ENCODE peak calls at places on chromosomes 4 and X, in five cellular contexts. I is fibroblast of lung, E is endothelial cell, H is GM12865, Q is BJ. C is an unnamed sample.

GRCh38 chr4:68348577-68348976 is 1.3 kb downstream of the YTHDC1 start:
- DNase-seq in E (no peak), Q (no peak), H (no peak), I (no peak), C (no peak)

GRCh38 chr4:53005808-53006207 is 143.7 kb downstream of the RASL11B start:
- DNase-seq in E (no peak), I (no peak), Q (no peak), H (no peak), C (no peak)

GRCh38 chr4:134544303-134544761 is 342.7 kb upstream of the PABPC4L start:
- DNase-seq in I (peak; percentile 80), H (no peak), E (no peak), Q (peak; percentile 92), C (no peak)

GRCh38 chr4:88962430-88962829 is 94.6 kb downstream of the FAM13A start:
- DNase-seq in H (no peak), E (no peak), I (no peak), Q (no peak), C (no peak)

GRCh38 chr4:85606505-85606904 is 131.6 kb downstream of the ARHGAP24 start:
- DNase-seq in Q (no peak), E (no peak), I (no peak), H (no peak), C (no peak)

GRCh38 chr4:120215350-120215749 is 148.7 kb upstream of the MAD2L1 start:
- DNase-seq in E (no peak), Q (no peak), H (no peak), I (no peak), C (no peak)

GRCh38 chr4:76535603-76536380 is 100.8 kb downstream of the SHROOM3 start:
- DNase-seq in I (peak; percentile 86), Q (no peak), E (no peak), H (no peak), C (no peak)

GRCh38 chr4:178090640-178091411 is 648.6 kb upstream of the AGA start:
- DNase-seq in H (peak; percentile 1), Q (no peak), E (no peak), I (no peak), C (no peak)

GRCh38 chr4:139684351-139684750 is 18.7 kb downstream of the MGST2 start:
- DNase-seq in E (no peak), I (no peak), Q (no peak), H (no peak), C (no peak)

GRCh38 chr4:174216935-174217272 is 66.6 kb downstream of the FBXO8 start:
- DNase-seq in I (no peak), Q (no peak), E (no peak), H (no peak), C (no peak)

GRCh38 chr4:110501826-110502225 is 25.9 kb downstream of the ENPEP start:
- DNase-seq in I (peak; percentile 71), E (no peak), Q (no peak), H (no peak), C (no peak)

GRCh38 chr4:48431401-48431800 is 51.7 kb upstream of the SLC10A4 start:
- DNase-seq in Q (no peak), E (no peak), I (no peak), H (no peak), C (no peak)

GRCh38 chr4:82765134-82765533 is 33.5 kb downstream of the SCD5 start:
- DNase-seq in I (no peak), H (no peak), E (no peak), Q (no peak), C (no peak)

GRCh38 chrX:131826572-131826971 is 196.5 kb upstream of the STK26 start:
- DNase-seq in Q (no peak), E (no peak), H (no peak), I (no peak), C (no peak)

GRCh38 chrX:10884246-10884645 is 226.9 kb upstream of the HCCS start:
- DNase-seq in E (no peak), Q (no peak), I (no peak), H (no peak), C (no peak)

GRCh38 chr4:150209140-150209829 is 131.0 kb downstream of the DCLK2 start:
- DNase-seq in E (peak; percentile 80), H (peak; percentile 64), I (peak; percentile 62), Q (no peak), C (no peak)

GRCh38 chrX:143648705-143649104 is 12.8 kb upstream of the SLITRK4 start:
- DNase-seq in Q (no peak), E (peak; percentile 12), H (peak; percentile 15), I (no peak), C (no peak)
- TF ChIP-seq CTCF in Q (no peak), E (no peak), H (no peak), I (no peak), C (peak; percentile 56)

GRCh38 chr4:988726-989721 is 2.2 kb downstream of the IDUA start:
- DNase-seq in H (no peak), Q (no peak), I (no peak), E (no peak), C (no peak)

GRCh38 chr4:987689-988513 is 1.1 kb downstream of the IDUA start:
- DNase-seq in H (no peak), I (no peak), E (no peak), Q (no peak), C (no peak)

GRCh38 chr4:985123-985830 is 1.6 kb upstream of the IDUA start:
- DNase-seq in I (peak; percentile 34), Q (no peak), H (peak; percentile 65), E (peak; percentile 67), C (no peak)

GRCh38 chr4:986428-986948 is 356 bp upstream of the IDUA start:
- DNase-seq in H (no peak), Q (no peak), E (no peak), I (no peak), C (no peak)

GRCh38 chr4:986949-987688 is at the start of gene IDUA:
- DNase-seq in E (peak; percentile 84), I (peak; percentile 63), Q (no peak), H (peak; percentile 84), C (no peak)
- TF ChIP-seq CTCF in E (peak; percentile 33), I (peak; percentile 28), Q (peak; percentile 60), H (peak; percentile 55), C (peak; percentile 69)

GRCh38 chr4:126592088-126592487 is 1040.7 kb upstream of the INTU start:
- DNase-seq in I (peak; percentile 22), E (no peak), H (no peak), Q (no peak), C (no peak)
- TF ChIP-seq CTCF in I (peak; percentile 35), E (peak; percentile 76), H (no peak), Q (peak; percentile 44), C (peak; percentile 70)

GRCh38 chr4:1715002-1715761 is 3.1 kb upstream of the SLBP start:
- DNase-seq in I (no peak), H (peak; percentile 74), Q (no peak), E (no peak), C (no peak)

GRCh38 chr4:1716065-1716945 is 4.2 kb upstream of the SLBP start:
- DNase-seq in E (no peak), I (no peak), H (no peak), Q (no peak), C (no peak)

GRCh38 chr4:1712216-1713002 is at the start of gene SLBP:
- DNase-seq in Q (peak; percentile 56), E (peak; percentile 84), I (peak; percentile 91), H (peak; percentile 99), C (peak; percentile 96)

GRCh38 chr4:1713003-1713397 is 881 bp upstream of the SLBP start:
- DNase-seq in H (no peak), E (no peak), I (no peak), Q (no peak), C (no peak)

GRCh38 chr4:1714303-1715001 is 2.3 kb upstream of the SLBP start:
- DNase-seq in E (no peak), Q (no peak), H (peak; percentile 42), I (peak; percentile 38), C (no peak)
- TF ChIP-seq CTCF in E (no peak), Q (no peak), H (no peak), I (no peak), C (no peak)

GRCh38 chrX:110153900-110154299 is 151.0 kb downstream of the TMEM164 start:
- DNase-seq in Q (no peak), H (no peak), I (no peak), E (no peak), C (no peak)
- TF ChIP-seq CTCF in Q (no peak), H (no peak), I (no peak), E (no peak), C (no peak)

GRCh38 chrX:129843459-129844306 is at the start of gene ZDHHC9:
- DNase-seq in Q (peak; percentile 35), E (peak; percentile 81), H (peak; percentile 91), I (peak; percentile 86), C (peak; percentile 87)
- TF ChIP-seq CTCF in Q (no peak), E (no peak), H (no peak), I (no peak), C (no peak)

GRCh38 chrX:7047951-7048350 is 99.6 kb upstream of the STS start:
- DNase-seq in E (no peak), Q (no peak), H (no peak), I (no peak), C (no peak)
- TF ChIP-seq CTCF in E (no peak), Q (no peak), H (no peak), I (no peak), C (peak; percentile 43)

DNA sequence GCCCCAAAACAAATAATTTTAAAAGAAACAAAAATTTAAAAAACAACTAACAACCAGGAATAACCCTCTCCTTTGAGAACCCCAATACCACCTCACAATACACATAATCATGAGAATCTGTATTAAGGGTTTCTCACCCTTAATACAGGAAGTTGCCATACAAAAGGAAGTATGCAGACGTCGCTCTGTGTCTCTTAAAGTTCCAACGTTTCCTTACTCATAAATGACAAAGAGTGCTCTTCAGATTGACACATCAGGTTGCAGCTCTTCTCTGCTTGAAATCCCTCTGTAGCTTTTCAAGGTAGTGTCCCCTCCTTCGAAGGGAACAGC is 73.9 kb upstream of the IRF2 start:
- DNase-seq in I (no peak), Q (no peak), E (no peak), H (no peak), C (no peak)
- TF ChIP-seq CTCF in I (no peak), Q (no peak), E (no peak), H (no peak), C (no peak)